ENCODE peak calls at places on chromosomes 6 and 20, in six cellular contexts. Z, S, V, Q, R and F are unnamed samples.

GRCh38 chr6:42250509-42250908 is 32.8 kb upstream of the MRPS10 start:
- DNase-seq in Z (no peak), S (no peak), V (no peak), Q (no peak), R (no peak), F (no peak)

GRCh38 chr6:9984607-9985006 is 430.3 kb downstream of the TFAP2A start:
- DNase-seq in Z (no peak), S (no peak), V (no peak), Q (no peak), R (no peak), F (no peak)

GRCh38 chr20:23230766-23231385 is 119.7 kb upstream of the NXT1 start:
- DNase-seq in Z (no peak), S (no peak), V (no peak), Q (no peak), R (no peak), F (no peak)

GRCh38 chr20:63652192-63652980 is 838 bp downstream of the STMN3 start:
- DNase-seq in Z (no peak), S (no peak), V (no peak), Q (no peak), R (no peak), F (no peak)

GRCh38 chr20:24692429-24693190 is 223.2 kb downstream of the SYNDIG1 start:
- DNase-seq in Z (no peak), S (no peak), V (peak), Q (peak), R (no peak), F (no peak)

GRCh38 chr20:52731086-52731485 is 241.1 kb upstream of the TSHZ2 start:
- DNase-seq in Z (no peak), S (no peak), V (peak), Q (no peak), R (no peak), F (no peak)

GRCh38 chr6:33197431-33198048 is 2.9 kb downstream of the RXRB start:
- DNase-seq in Z (no peak), S (peak), V (peak), Q (peak), R (peak), F (no peak)

GRCh38 chr20:36585410-36586125 is 12.2 kb downstream of the TGIF2 start:
- DNase-seq in Z (no peak), S (no peak), V (no peak), Q (no peak), R (peak), F (peak)

GRCh38 chr6:142809947-142810346 is 135.0 kb downstream of the HIVEP2 start:
- DNase-seq in Z (no peak), S (no peak), V (no peak), Q (no peak), R (no peak), F (no peak)

GRCh38 chr6:156167289-156168076 is 609.7 kb upstream of the ARID1B start:
- DNase-seq in Z (no peak), S (peak), V (no peak), Q (no peak), R (no peak), F (no peak)

GRCh38 chr6:34247481-34248197 is 1.2 kb downstream of the SMIM29 start:
- DNase-seq in Z (no peak), S (no peak), V (no peak), Q (no peak), R (peak), F (no peak)
- H3K27ac ChIP-seq in Z (peak), S (peak), V (peak), Q (peak), R (peak), F (peak)

GRCh38 chr6:84346372-84346771 is 118.9 kb upstream of the CEP162 start:
- DNase-seq in Z (no peak), S (peak), V (no peak), Q (no peak), R (peak), F (no peak)
- TF ChIP-seq CTCF in Z (peak), S (no peak), V (no peak), Q (no peak), R (peak), F (peak)

GRCh38 chr6:136719280-136720044 is 72.8 kb downstream of the MAP3K5 start:
- DNase-seq in Z (no peak), S (no peak), V (no peak), Q (no peak), R (no peak), F (no peak)

GRCh38 chr6:136720045-136720760 is 72.1 kb downstream of the MAP3K5 start:
- DNase-seq in Z (no peak), S (no peak), V (no peak), Q (no peak), R (no peak), F (no peak)

GRCh38 chr6:136721467-136721866 is 70.8 kb downstream of the MAP3K5 start:
- DNase-seq in Z (no peak), S (no peak), V (no peak), Q (no peak), R (no peak), F (no peak)

GRCh38 chr6:136718486-136718885 is 73.8 kb downstream of the MAP3K5 start:
- DNase-seq in Z (no peak), S (no peak), V (no peak), Q (no peak), R (no peak), F (no peak)

GRCh38 chr6:136717297-136717990 is 74.8 kb downstream of the MAP3K5 start:
- DNase-seq in Z (no peak), S (peak), V (no peak), Q (no peak), R (no peak), F (no peak)
- H3K4me3 ChIP-seq in Z (no peak), S (no peak), V (no peak), Q (peak), R (no peak), F (no peak)

GRCh38 chr20:46120136-46120535 is 2.0 kb downstream of the CD40 start:
- DNase-seq in Z (no peak), S (no peak), V (no peak), Q (no peak), R (no peak), F (no peak)

GRCh38 chr20:46119547-46119946 is 1.4 kb downstream of the CD40 start:
- DNase-seq in Z (no peak), S (no peak), V (peak), Q (no peak), R (no peak), F (no peak)

GRCh38 chr20:46122071-46122470 is 4.0 kb downstream of the CD40 start:
- DNase-seq in Z (no peak), S (peak), V (peak), Q (no peak), R (peak), F (peak)

GRCh38 chr20:46122516-46123481 is 4.7 kb downstream of the CD40 start:
- DNase-seq in Z (no peak), S (no peak), V (peak), Q (no peak), R (no peak), F (peak)

GRCh38 chr20:46121531-46121930 is 3.4 kb downstream of the CD40 start:
- DNase-seq in Z (no peak), S (no peak), V (no peak), Q (no peak), R (no peak), F (no peak)
- H3K27ac ChIP-seq in Z (no peak), S (no peak), V (no peak), Q (peak), R (no peak), F (peak)

GRCh38 chr20:34579936-34580587 is 21.5 kb downstream of the MAP1LC3A start:
- DNase-seq in Z (no peak), S (no peak), V (peak), Q (no peak), R (peak), F (peak)

GRCh38 chr20:34578040-34578439 is 19.5 kb downstream of the MAP1LC3A start:
- DNase-seq in Z (no peak), S (peak), V (no peak), Q (no peak), R (no peak), F (peak)

GRCh38 chr20:34580588-34580940 is 22.0 kb downstream of the MAP1LC3A start:
- DNase-seq in Z (no peak), S (no peak), V (no peak), Q (no peak), R (no peak), F (no peak)

GRCh38 chr20:34578521-34579147 is 20.1 kb downstream of the MAP1LC3A start:
- DNase-seq in Z (no peak), S (no peak), V (no peak), Q (no peak), R (no peak), F (peak)

DNA sequence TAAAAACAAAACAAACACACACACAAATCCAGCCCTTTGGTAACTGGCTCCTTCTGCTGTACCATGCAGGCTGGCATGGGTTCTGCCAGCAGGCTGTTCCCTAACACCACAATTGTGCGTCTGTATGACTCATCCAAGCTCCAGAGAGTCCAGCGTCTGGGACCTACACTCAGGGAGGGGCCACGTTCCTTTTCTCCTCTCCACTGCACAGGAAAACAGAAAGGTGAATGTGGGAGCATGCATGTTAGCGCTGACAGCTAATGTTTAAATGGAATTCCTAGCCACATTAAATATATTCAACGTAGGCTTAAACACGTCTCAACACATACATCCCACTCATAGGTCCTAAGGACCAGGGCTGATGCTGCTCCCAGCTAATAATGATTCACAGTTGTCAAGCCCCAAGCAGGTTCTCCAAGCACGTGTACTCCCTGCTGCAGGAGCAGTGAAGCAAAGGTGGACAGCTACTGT is 20.7 kb downstream of the MAP1LC3A start:
- DNase-seq in Z (no peak), S (peak), V (peak), Q (no peak), R (peak), F (peak)
- TF ChIP-seq CTCF in Z (peak), S (peak), V (no peak), Q (peak), R (peak), F (peak)

GRCh38 chr6:2846873-2847224 is 5.2 kb upstream of the SERPINB1 start:
- DNase-seq in Z (no peak), S (no peak), V (no peak), Q (no peak), R (no peak), F (no peak)

GRCh38 chr6:2851727-2852513 is 10.3 kb upstream of the SERPINB1 start:
- DNase-seq in Z (no peak), S (no peak), V (no peak), Q (no peak), R (no peak), F (no peak)

GRCh38 chr6:2845880-2846208 is 4.2 kb upstream of the SERPINB1 start:
- DNase-seq in Z (no peak), S (no peak), V (no peak), Q (no peak), R (no peak), F (no peak)

GRCh38 chr6:2850480-2851150 is 9.0 kb upstream of the SERPINB1 start:
- DNase-seq in Z (no peak), S (no peak), V (no peak), Q (no peak), R (peak), F (no peak)

DNA sequence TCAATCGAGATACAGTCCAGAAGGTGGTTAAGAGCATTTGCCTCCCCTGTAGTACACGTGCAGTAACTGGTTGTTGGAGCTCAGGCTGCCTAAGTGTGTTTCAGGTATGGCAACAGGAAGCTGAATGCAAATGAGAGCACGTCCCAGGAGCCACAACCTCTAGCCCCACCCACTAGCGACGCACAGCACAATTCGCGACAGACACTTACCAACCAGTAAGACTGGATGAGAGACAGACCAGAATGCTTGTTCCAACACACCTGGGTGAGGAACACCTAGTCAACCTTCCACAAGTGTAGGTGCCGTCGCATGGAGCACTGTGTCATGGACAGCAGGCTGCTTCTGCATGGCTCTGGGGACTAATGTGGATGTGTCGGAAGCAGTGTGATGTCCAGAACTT is 7.2 kb upstream of the SERPINB1 start:
- DNase-seq in Z (no peak), S (no peak), V (peak), Q (no peak), R (no peak), F (no peak)
- H3K4me3 ChIP-seq in Z (no peak), S (no peak), V (no peak), Q (no peak), R (no peak), F (no peak)

DNA sequence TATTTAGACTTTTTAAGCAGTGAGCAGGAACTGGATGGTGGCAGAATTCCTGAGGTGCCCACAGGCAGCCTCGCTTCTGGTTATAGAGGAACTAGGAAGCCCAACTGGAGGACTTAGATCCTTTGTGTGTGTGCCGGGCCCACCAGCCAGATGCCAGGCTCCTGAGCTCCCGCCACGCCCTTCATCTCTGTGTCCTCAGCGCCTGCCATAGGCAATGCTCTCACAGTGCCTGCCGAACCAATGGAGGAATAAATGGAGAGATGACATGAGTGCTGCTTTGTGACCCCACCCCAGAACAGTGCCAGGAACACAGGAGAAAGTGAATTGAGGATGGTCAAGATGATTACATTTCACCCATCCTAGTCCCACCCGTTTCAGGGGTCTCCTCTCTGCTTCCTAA is 146.0 kb downstream of the UNC5CL start:
- DNase-seq in Z (no peak), S (no peak), V (no peak), Q (no peak), R (no peak), F (no peak)
- H3K27ac ChIP-seq in Z (no peak), S (no peak), V (no peak), Q (no peak), R (no peak), F (no peak)

GRCh38 chr6:7140631-7141366 is 33.0 kb downstream of the RREB1 start:
- DNase-seq in Z (peak), S (peak), V (peak), Q (peak), R (peak), F (peak)

GRCh38 chr6:7144810-7145209 is 37.0 kb downstream of the RREB1 start:
- DNase-seq in Z (no peak), S (no peak), V (no peak), Q (no peak), R (no peak), F (no peak)

GRCh38 chr6:7142228-7142801 is 34.6 kb downstream of the RREB1 start:
- DNase-seq in Z (peak), S (no peak), V (no peak), Q (no peak), R (no peak), F (no peak)

GRCh38 chr6:7145269-7146078 is 37.7 kb downstream of the RREB1 start:
- DNase-seq in Z (no peak), S (no peak), V (peak), Q (no peak), R (peak), F (no peak)

DNA sequence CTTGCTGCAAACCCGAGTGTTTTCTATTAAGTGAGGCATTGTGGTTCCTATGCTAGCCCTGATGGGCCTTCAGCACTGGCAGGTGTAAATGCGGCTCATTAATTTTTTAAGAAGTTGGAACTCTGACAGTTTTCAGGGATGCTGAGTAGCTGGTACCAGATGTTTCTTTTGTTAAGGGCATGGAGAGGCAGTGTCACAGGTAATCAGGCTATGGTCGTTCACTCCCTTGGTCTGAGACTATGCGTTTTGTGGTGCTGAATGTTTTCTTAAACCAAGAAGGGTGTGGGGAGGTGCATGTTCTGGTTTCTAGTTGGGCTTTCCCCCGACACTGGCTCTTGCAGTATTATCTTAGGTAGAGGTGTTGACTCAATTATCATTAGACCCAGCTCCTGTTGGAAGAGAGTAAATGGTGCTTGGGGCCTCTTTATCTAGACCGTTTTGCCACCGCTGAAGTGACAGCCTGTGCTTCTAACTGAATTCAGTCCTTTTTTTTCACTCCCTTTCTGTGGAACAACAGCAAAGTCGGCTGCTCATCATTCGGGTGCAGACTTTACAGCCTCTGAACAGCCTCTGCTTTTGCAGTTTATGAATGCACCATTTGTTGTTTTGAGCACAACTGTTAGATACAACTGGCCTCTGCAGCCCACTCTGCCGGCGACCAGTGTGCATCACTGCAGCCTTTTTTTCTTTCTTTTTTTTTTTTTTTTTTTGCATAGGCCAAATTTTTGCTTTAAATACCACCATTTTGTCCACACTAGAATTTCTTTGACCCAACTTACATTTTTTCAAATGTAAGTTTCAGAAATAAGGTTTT is 35.6 kb downstream of the RREB1 start:
- DNase-seq in Z (no peak), S (peak), V (no peak), Q (no peak), R (no peak), F (no peak)
- TF ChIP-seq CTCF in Z (no peak), S (peak), V (no peak), Q (no peak), R (no peak), F (no peak)

GRCh38 chr6:148508401-148509151 is 165.9 kb downstream of the SASH1 start:
- DNase-seq in Z (no peak), S (peak), V (no peak), Q (no peak), R (no peak), F (no peak)

GRCh38 chr6:148513145-148514071 is 170.8 kb downstream of the SASH1 start:
- DNase-seq in Z (no peak), S (peak), V (no peak), Q (no peak), R (no peak), F (no peak)

GRCh38 chr6:148507774-148508173 is 165.1 kb downstream of the SASH1 start:
- DNase-seq in Z (no peak), S (peak), V (no peak), Q (no peak), R (no peak), F (no peak)

GRCh38 chr6:148509152-148509571 is 166.5 kb downstream of the SASH1 start:
- DNase-seq in Z (no peak), S (peak), V (no peak), Q (no peak), R (no peak), F (no peak)

DNA sequence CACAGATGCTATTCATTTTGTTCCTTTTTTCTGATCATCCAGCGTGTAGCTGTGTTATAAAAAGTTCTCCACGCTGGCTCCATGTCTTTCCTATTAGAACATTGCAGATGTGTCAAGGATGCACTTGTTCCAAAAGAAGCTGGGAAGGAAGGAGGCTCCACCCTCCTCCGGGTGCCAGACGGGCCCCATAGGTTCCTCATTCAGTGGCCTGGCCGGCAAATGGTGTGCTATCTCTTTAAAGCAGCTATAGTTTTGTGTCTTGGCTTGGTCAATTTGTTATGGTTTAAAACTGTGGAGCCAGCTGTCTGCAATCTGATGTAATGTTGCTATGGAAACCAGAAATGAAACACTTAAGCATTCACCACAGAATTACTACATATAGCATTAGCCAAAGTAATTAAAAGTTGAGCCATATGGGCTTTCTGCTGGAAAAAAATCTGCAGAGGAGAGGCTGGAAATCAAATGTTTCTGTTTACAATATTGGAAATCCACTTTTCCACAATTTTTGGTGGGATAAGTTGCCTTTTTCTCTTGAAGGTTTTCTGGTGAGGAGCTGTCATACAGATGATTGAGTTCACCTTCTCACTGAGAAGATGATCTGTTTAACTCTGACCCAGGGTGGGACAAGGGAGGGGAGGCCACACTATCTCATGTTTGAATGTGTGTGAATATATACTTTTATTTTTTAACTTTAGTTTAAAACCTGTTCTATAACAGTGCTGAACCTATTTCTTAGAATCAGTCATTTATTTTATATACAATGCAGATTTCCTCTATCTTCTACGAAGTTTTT is 167.3 kb downstream of the SASH1 start:
- DNase-seq in Z (no peak), S (peak), V (no peak), Q (no peak), R (no peak), F (no peak)
- H3K4me3 ChIP-seq in Z (peak), S (peak), V (peak), Q (peak), R (no peak), F (no peak)

GRCh38 chr20:11249239-11249638 is 575.4 kb upstream of the JAG1 start:
- DNase-seq in Z (no peak), S (no peak), V (no peak), Q (no peak), R (no peak), F (no peak)

GRCh38 chr20:11247059-11247630 is 573.3 kb upstream of the JAG1 start:
- DNase-seq in Z (no peak), S (no peak), V (no peak), Q (no peak), R (no peak), F (no peak)

GRCh38 chr20:11247943-11248475 is 574.2 kb upstream of the JAG1 start:
- DNase-seq in Z (no peak), S (no peak), V (no peak), Q (no peak), R (no peak), F (no peak)

GRCh38 chr20:11248691-11249178 is 574.9 kb upstream of the JAG1 start:
- DNase-seq in Z (no peak), S (no peak), V (no peak), Q (no peak), R (no peak), F (no peak)

GRCh38 chr20:11249683-11250082 is 575.9 kb upstream of the JAG1 start:
- DNase-seq in Z (no peak), S (no peak), V (no peak), Q (no peak), R (no peak), F (no peak)
- H3K27ac ChIP-seq in Z (no peak), S (no peak), V (no peak), Q (no peak), R (no peak), F (no peak)